ENCODE peak calls at places on chromosomes 13 and 19, in five cellular contexts. K is GM04503; F is neural progenitor cell; H is stimulated activated CD4-positive, alpha-beta T cell treated with anti-CD3 and anti-CD28 coated beads, Interleukin-15, amount 100 ng/mL, for 1 hour; U is frontal cortex. V is an unnamed sample.

GRCh38 chr13:112448621-112449544 is 72.7 kb downstream of the SPACA7 start:
- DNase-seq in K (no peak), H (no peak), F (no peak), U (no peak), V (no peak)

GRCh38 chr19:49890349-49891311 is 6.1 kb downstream of the IL4I1 start:
- DNase-seq in K (no peak), F (peak; percentile 82), H (peak; percentile 47), U (no peak), V (no peak)

GRCh38 chr13:48593551-48593950 is 60.2 kb upstream of the CYSLTR2 start:
- DNase-seq in U (no peak), H (no peak), K (no peak), F (no peak), V (no peak)

GRCh38 chr19:2376784-2377519 is 16.9 kb downstream of the TMPRSS9 start:
- DNase-seq in H (no peak), F (no peak), U (no peak), K (no peak), V (no peak)

GRCh38 chr19:53537126-53537522 is 821 bp upstream of the ZNF331 start:
- DNase-seq in U (no peak), F (no peak), K (no peak), H (no peak), V (no peak)

GRCh38 chr13:82867284-82867683 is 1015.0 kb downstream of the SLITRK1 start:
- DNase-seq in H (no peak), F (no peak), U (no peak), K (no peak), V (no peak)

GRCh38 chr19:41386442-41386841 is 10.1 kb downstream of the TMEM91 start:
- DNase-seq in F (no peak), K (no peak), U (no peak), H (no peak), V (no peak)

GRCh38 chr13:97348569-97349100 is 85.3 kb upstream of the RAP2A start:
- DNase-seq in U (no peak), K (no peak), F (no peak), H (no peak), V (no peak)

GRCh38 chr13:114074671-114075315 is 57.6 kb downstream of the RASA3 start:
- DNase-seq in H (no peak), U (no peak), F (no peak), K (no peak), V (no peak)